ENCODE peak calls at places on chromosomes 16 and 17, in five cellular contexts. S, B, K, X and U are unnamed samples.

GRCh38 chr16:11301645-11302513 is 20.7 kb upstream of the PRM1 start:
- DNase-seq in K (no peak), B (no peak), S (no peak), X (no peak), U (no peak)

GRCh38 chr17:5419959-5420653 is at the start of gene RPAIN:
- DNase-seq in B (peak), S (peak), X (peak), K (peak), U (peak)

GRCh38 chr16:71354156-71354555 is 4.4 kb upstream of the CALB2 start:
- DNase-seq in B (no peak), S (no peak), K (no peak), X (no peak), U (no peak)

GRCh38 chr16:68088130-68088972 is 3.2 kb downstream of the NFATC3 start:
- DNase-seq in S (no peak), K (no peak), B (no peak), X (no peak), U (no peak)

GRCh38 chr17:2989855-2990254 is 73.6 kb downstream of the OR1D5 start:
- DNase-seq in K (no peak), X (no peak), B (no peak), S (no peak), U (no peak)

GRCh38 chr17:22253007-22253406 is 560.7 kb downstream of the KCNJ18 start:
- DNase-seq in B (no peak), X (no peak), K (no peak), S (no peak), U (no peak)

GRCh38 chr16:5928476-5929055 is 831.0 kb upstream of the EEF2KMT start:
- DNase-seq in B (no peak), X (no peak), K (no peak), S (no peak), U (no peak)

GRCh38 chr16:31873556-31874353 is at the start of gene ZNF267:
- DNase-seq in S (peak), K (peak), B (peak), X (peak), U (peak)

GRCh38 chr16:77191259-77191969 is 424 bp downstream of the MON1B start:
- DNase-seq in X (no peak), B (peak), S (no peak), K (peak), U (no peak)

GRCh38 chr17:4947411-4948165 is 742 bp downstream of the PFN1 start:
- DNase-seq in X (peak), B (peak), S (no peak), K (peak), U (no peak)